ENCODE peak calls at places on chromosomes 2 and 18, in ten cellular contexts. E, W, B, S, C, Q, R, Z, N and I are unnamed samples.

GRCh38 chr18:76896677-76897076 is 74.3 kb downstream of the ZNF236 start:
- DNase-seq in E (no peak), W (no peak), B (no peak), S (no peak), C (no peak), Q (no peak), R (no peak), Z (no peak), N (no peak), I (no peak)

GRCh38 chr2:29033172-29033571 is 41.2 kb downstream of the PCARE start:
- DNase-seq in E (no peak), W (no peak), B (no peak), S (no peak), C (no peak), Q (peak), R (no peak), Z (no peak), N (no peak), I (no peak)

GRCh38 chr2:58484201-58484600 is 243.1 kb upstream of the FANCL start:
- DNase-seq in E (no peak), W (no peak), B (no peak), S (no peak), C (no peak), Q (no peak), R (no peak), Z (no peak), N (no peak), I (no peak)

GRCh38 chr2:213834331-213834730 is 550.1 kb downstream of the SPAG16 start:
- DNase-seq in E (no peak), W (no peak), B (no peak), S (no peak), C (no peak), Q (no peak), R (no peak), Z (no peak), N (no peak), I (no peak)

GRCh38 chr2:10948606-10949230 is 37.0 kb downstream of the KCNF1 start:
- DNase-seq in E (no peak), W (no peak), B (no peak), S (no peak), C (no peak), Q (no peak), R (no peak), Z (no peak), N (no peak), I (no peak)

GRCh38 chr2:72745679-72746368 is 80.0 kb downstream of the EXOC6B start:
- DNase-seq in E (no peak), W (peak), B (no peak), S (no peak), C (no peak), Q (no peak), R (no peak), Z (no peak), N (no peak), I (no peak)

GRCh38 chr18:61865466-61866165 is 27.2 kb downstream of the RNF152 start:
- DNase-seq in E (no peak), W (no peak), B (no peak), S (no peak), C (no peak), Q (no peak), R (no peak), Z (no peak), N (no peak), I (no peak)

GRCh38 chr2:226691265-226691664 is 108.4 kb downstream of the IRS1 start:
- DNase-seq in E (no peak), W (no peak), B (no peak), S (no peak), C (no peak), Q (peak), R (no peak), Z (no peak), N (no peak), I (no peak)

GRCh38 chr2:85369500-85369899 is 14.9 kb downstream of the ELMOD3 start:
- DNase-seq in E (no peak), W (no peak), B (no peak), S (no peak), C (no peak), Q (no peak), R (no peak), Z (no peak), N (no peak), I (no peak)

GRCh38 chr2:223846524-223846923 is 9.1 kb upstream of the AP1S3 start:
- DNase-seq in E (no peak), W (no peak), B (no peak), S (no peak), C (no peak), Q (no peak), R (no peak), Z (no peak), N (no peak), I (no peak)

GRCh38 chr2:222711315-222711940 is 40.0 kb downstream of the MOGAT1 start:
- DNase-seq in E (no peak), W (no peak), B (no peak), S (no peak), C (no peak), Q (no peak), R (no peak), Z (no peak), N (no peak), I (no peak)

GRCh38 chr2:222713007-222713406 is 41.5 kb downstream of the MOGAT1 start:
- DNase-seq in E (no peak), W (no peak), B (no peak), S (no peak), C (no peak), Q (no peak), R (no peak), Z (no peak), N (no peak), I (peak)

GRCh38 chr2:222714361-222715256 is 43.2 kb downstream of the MOGAT1 start:
- DNase-seq in E (no peak), W (no peak), B (no peak), S (no peak), C (no peak), Q (no peak), R (no peak), Z (peak), N (no peak), I (peak)

DNA sequence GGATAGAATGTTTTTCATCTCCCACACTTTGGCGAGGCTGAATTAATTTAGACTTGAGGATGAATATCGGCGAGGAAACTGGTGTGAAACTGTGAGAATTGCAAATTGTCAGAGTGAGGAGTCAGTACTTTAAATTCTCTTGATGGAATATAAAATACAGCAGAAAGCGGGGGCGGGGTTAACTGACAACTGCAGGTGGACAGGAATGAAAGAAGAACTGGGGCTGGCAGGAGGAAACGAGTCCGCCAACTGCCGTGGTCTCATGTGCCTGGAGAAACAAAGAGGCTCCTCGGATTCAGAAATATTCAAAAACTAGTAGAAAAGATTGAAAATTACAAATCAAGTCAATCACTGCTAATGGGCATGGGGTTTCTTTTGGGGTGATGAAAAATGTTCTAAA is 44.3 kb downstream of the MOGAT1 start:
- DNase-seq in E (no peak), W (no peak), B (no peak), S (no peak), C (no peak), Q (no peak), R (no peak), Z (no peak), N (no peak), I (no peak)
- H3K27ac ChIP-seq in E (no peak), W (no peak), B (no peak), S (no peak), C (no peak), Q (no peak), R (no peak), Z (no peak), N (no peak), I (no peak)

GRCh38 chr2:44137048-44137447 is 31.6 kb upstream of the PPM1B start:
- DNase-seq in E (no peak), W (no peak), B (no peak), S (no peak), C (no peak), Q (no peak), R (no peak), Z (no peak), N (no peak), I (no peak)

GRCh38 chr2:44136186-44136585 is 32.5 kb upstream of the PPM1B start:
- DNase-seq in E (no peak), W (no peak), B (no peak), S (no peak), C (no peak), Q (no peak), R (no peak), Z (no peak), N (no peak), I (no peak)

GRCh38 chr2:44134848-44135247 is 33.8 kb upstream of the PPM1B start:
- DNase-seq in E (no peak), W (no peak), B (no peak), S (no peak), C (no peak), Q (peak), R (no peak), Z (no peak), N (no peak), I (no peak)

GRCh38 chr2:44135771-44136170 is 32.9 kb upstream of the PPM1B start:
- DNase-seq in E (no peak), W (no peak), B (no peak), S (no peak), C (no peak), Q (peak), R (no peak), Z (no peak), N (no peak), I (no peak)

DNA sequence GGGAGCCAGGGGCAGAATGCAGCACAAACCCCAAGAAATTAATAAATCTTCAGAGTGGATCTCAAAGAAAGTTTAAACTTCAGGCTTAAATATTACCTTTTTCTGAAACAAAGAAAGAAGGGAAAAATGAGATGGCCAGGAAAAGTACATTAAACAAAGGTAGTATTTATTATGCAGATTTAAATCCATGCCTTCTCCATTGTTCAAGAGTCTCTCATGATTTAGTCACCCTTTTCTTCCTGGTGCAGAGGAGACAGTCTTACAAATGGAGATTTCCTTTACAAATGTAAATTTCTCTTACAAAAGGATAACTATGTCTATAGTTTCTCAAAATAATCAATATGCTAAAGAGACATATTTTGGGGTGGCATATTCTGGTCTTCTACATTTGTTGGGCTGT is 33.4 kb upstream of the PPM1B start:
- DNase-seq in E (no peak), W (no peak), B (no peak), S (no peak), C (no peak), Q (no peak), R (no peak), Z (no peak), N (no peak), I (no peak)
- H3K27ac ChIP-seq in E (no peak), W (peak), B (no peak), S (no peak), C (no peak), Q (peak), R (no peak), Z (no peak), N (no peak), I (peak)

DNA sequence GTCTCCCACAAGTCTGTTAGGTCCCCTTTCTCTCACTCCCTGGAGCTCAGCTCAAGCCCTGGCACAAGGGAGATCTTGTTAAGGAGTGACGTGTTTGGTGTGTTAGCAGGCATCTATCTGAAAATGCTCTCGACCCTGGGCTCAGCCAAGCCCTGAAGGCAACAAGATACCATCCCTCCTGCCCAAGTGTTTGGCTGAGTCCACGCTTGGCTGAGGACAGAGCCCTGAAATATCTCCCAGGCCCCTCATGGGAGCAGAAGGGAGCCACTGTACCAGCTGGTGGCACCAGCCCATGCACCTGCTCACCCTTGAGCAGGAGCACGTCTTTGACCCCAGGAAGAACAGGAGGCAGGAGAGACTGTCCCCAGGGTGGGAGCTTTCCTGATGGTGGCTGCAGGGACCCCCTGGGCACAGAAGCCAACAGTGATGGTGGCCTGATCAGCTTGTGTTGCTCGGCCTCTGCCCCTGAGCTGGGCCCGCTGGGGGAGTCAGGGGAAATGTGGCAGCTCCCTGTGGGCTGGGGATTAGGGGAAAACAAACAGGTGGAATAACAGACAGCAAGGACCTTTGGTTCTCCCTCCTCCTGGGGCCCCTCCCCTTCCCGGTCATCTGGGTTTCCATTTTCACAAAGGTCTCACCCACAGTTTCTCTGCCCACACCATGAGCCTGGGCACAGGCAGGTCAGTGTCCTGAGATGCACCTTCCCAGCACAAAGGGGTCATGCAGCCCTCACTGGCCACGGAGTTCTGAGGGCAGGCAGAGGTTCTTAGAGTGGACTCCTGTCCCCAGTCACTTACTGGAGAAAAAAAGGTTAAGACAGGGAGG is 91.6 kb downstream of the RHOB start:
- DNase-seq in E (no peak), W (no peak), B (no peak), S (no peak), C (no peak), Q (peak), R (no peak), Z (no peak), N (no peak), I (no peak)
- H3K27ac ChIP-seq in E (no peak), W (no peak), B (no peak), S (peak), C (no peak), Q (no peak), R (no peak), Z (no peak), N (no peak), I (no peak)

GRCh38 chr18:10320201-10320600 is 134.2 kb upstream of the APCDD1 start:
- DNase-seq in E (no peak), W (no peak), B (no peak), S (no peak), C (no peak), Q (no peak), R (no peak), Z (no peak), N (no peak), I (no peak)
- H3K27ac ChIP-seq in E (no peak), W (no peak), B (no peak), S (no peak), C (no peak), Q (no peak), R (no peak), Z (no peak), N (no peak), I (no peak)

DNA sequence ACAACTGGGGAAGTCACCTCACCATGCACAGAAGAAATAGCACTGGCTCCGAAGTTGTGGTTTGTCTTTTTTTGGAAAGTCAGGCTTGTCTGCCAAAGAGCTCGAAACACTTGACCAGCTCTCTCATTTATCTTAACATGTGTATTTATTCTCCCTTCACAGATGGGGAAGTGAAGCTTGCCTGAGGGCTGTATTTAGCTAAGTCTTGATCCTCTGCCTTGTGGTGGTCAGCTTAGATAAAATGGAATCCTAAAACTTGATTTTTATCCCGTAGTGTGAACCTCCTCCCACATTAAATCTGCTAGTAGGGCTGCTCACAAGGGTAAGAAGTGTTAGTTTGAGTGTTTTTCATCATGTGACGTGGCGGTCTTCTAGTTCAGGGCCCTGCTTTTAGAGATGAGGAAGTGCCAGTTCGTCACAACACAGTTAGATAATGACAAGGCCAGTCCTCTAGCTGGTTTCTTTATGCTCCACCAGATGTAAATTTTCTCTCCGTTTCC is 89.7 kb downstream of the TMEM247 start:
- DNase-seq in E (no peak), W (no peak), B (no peak), S (no peak), C (no peak), Q (no peak), R (no peak), Z (no peak), N (no peak), I (no peak)
- H3K27ac ChIP-seq in E (peak), W (no peak), B (no peak), S (peak), C (peak), Q (no peak), R (no peak), Z (peak), N (peak), I (peak)

GRCh38 chr2:161131804-161132203 is 28.4 kb upstream of the TANK start:
- DNase-seq in E (no peak), W (no peak), B (no peak), S (no peak), C (no peak), Q (no peak), R (no peak), Z (no peak), N (no peak), I (no peak)
- H3K27ac ChIP-seq in E (no peak), W (no peak), B (no peak), S (no peak), C (no peak), Q (no peak), R (no peak), Z (no peak), N (no peak), I (no peak)

GRCh38 chr2:149200109-149200520 is 130.3 kb upstream of the LYPD6 start:
- DNase-seq in E (no peak), W (no peak), B (no peak), S (no peak), C (no peak), Q (no peak), R (no peak), Z (no peak), N (no peak), I (no peak)
- H3K27ac ChIP-seq in E (no peak), W (no peak), B (no peak), S (no peak), C (no peak), Q (no peak), R (no peak), Z (no peak), N (no peak), I (no peak)